ENCODE peak calls at places on chromosomes 13 and 19, in seven cellular contexts. U is heart right ventricle, Z is cardiac muscle cell, F is fibroblast of pulmonary artery, J is esophagus squamous epithelium, W is fibroblast of villous mesenchyme, T is lower lobe of right lung. Q is an unnamed sample.

GRCh38 chr13:110119943-110120905 is 186.7 kb downstream of the COL4A1 start:
- DNase-seq in U (no peak), Z (no peak), F (no peak), J (no peak), W (no peak), T (no peak), Q (no peak)

GRCh38 chr13:88948501-88948900 is 1277.3 kb downstream of the SLITRK5 start:
- DNase-seq in U (no peak), Z (no peak), F (no peak), J (no peak), W (no peak), T (no peak), Q (no peak)

GRCh38 chr19:19628499-19629134 is 597 bp upstream of the LPAR2 start:
- DNase-seq in U (no peak), Z (peak), F (peak), J (no peak), W (peak), T (peak), Q (no peak)

GRCh38 chr13:113400621-113401451 is 36.9 kb upstream of the GRTP1 start:
- DNase-seq in U (peak), Z (peak), F (no peak), J (no peak), W (no peak), T (peak), Q (no peak)

GRCh38 chr13:100976993-100977392 is 302.4 kb upstream of the TMTC4 start:
- DNase-seq in U (no peak), Z (no peak), F (no peak), J (no peak), W (no peak), T (no peak), Q (no peak)

GRCh38 chr13:42064259-42064658 is 15.8 kb downstream of the DGKH start:
- DNase-seq in U (no peak), Z (no peak), F (peak), J (no peak), W (peak), T (no peak), Q (no peak)

GRCh38 chr19:12872941-12873890 is 8.0 kb downstream of the DNASE2 start:
- DNase-seq in U (peak), Z (no peak), F (peak), J (no peak), W (peak), T (peak), Q (peak)

GRCh38 chr13:52356327-52356726 is 49.6 kb downstream of the THSD1 start:
- DNase-seq in U (no peak), Z (no peak), F (peak), J (no peak), W (no peak), T (no peak), Q (no peak)

GRCh38 chr13:19153782-19154450 is 27.7 kb downstream of the TUBA3C start:
- DNase-seq in U (no peak), Z (no peak), F (no peak), J (no peak), W (no peak), T (no peak), Q (no peak)

GRCh38 chr13:49733181-49733951 is 42.1 kb upstream of the EBPL start:
- DNase-seq in U (no peak), Z (no peak), F (peak), J (no peak), W (no peak), T (peak), Q (no peak)

GRCh38 chr13:97944396-97945029 is 9.0 kb upstream of the IPO5 start:
- DNase-seq in U (no peak), Z (no peak), F (peak), J (no peak), W (peak), T (no peak), Q (no peak)

GRCh38 chr19:46384396-46384795 is 29.0 kb downstream of the CCDC8 start:
- DNase-seq in U (peak), Z (no peak), F (no peak), J (no peak), W (no peak), T (peak), Q (no peak)

GRCh38 chr13:85528578-85529215 is 270.5 kb downstream of the SLITRK6 start:
- DNase-seq in U (no peak), Z (no peak), F (peak), J (no peak), W (no peak), T (no peak), Q (peak)

GRCh38 chr19:4016486-4016885 is 8.9 kb downstream of the PIAS4 start:
- DNase-seq in U (no peak), Z (no peak), F (no peak), J (no peak), W (no peak), T (no peak), Q (no peak)

GRCh38 chr13:28147489-28147888 is 9.1 kb downstream of the PAN3 start:
- DNase-seq in U (no peak), Z (no peak), F (peak), J (no peak), W (peak), T (no peak), Q (no peak)

GRCh38 chr19:16394111-16394510 is 69.5 kb downstream of the KLF2 start:
- DNase-seq in U (no peak), Z (no peak), F (no peak), J (no peak), W (no peak), T (no peak), Q (no peak)

GRCh38 chr19:52898101-52898500 is 666 bp upstream of the ZNF320 start:
- DNase-seq in U (peak), Z (no peak), F (no peak), J (no peak), W (no peak), T (no peak), Q (no peak)

DNA sequence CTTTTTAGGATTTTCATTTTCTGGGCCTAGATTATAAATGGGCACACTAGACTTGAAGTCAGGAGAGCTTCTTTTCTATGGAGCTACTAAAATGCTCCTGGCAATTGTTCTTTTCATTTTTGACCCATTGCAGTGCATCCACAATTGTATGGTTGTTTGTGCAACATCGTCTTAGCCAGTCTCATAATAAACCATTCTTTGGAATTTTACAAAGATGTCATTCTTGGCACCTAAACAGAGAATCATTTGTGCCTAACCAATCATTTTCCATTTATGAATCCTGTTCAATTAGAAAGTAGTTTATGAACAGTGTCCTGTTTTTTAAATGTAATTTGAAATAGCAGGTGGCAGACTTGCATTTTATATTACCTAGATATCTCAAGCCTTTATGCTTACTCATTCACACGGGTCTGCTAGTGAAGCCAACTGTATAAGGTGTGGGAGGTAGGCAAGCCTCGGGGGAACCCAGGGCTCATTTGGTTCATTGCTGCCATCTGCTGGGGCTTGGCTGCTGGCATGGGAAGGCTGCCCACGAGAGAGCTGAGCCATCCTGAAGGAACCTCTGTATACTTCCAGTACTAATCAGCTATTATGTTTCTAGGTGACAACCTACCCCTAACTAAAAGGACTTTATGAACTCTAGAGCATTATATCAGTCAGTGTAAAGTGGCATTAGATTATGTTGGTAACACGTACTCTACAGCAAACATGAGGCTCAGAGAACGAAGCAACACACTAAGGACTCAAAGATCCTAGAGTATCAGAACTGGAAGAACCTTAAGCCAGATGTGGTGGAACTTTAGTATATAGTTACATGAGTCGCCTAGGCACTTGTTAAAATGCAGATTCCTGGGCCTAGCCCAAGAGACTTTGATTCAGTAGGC is 60.0 kb downstream of the TPT1 start:
- DNase-seq in U (peak), Z (peak), F (peak), J (no peak), W (peak), T (peak), Q (no peak)
- H3K4me3 ChIP-seq in U (no peak), Z (no peak), F (no peak), J (no peak), W (no peak), T (no peak), Q (no peak)

GRCh38 chr13:26978081-26978860 is 193.3 kb downstream of the USP12 start:
- DNase-seq in U (no peak), Z (peak), F (no peak), J (no peak), W (no peak), T (no peak), Q (no peak)

GRCh38 chr13:26976336-26976735 is 195.3 kb downstream of the USP12 start:
- DNase-seq in U (no peak), Z (no peak), F (no peak), J (no peak), W (no peak), T (no peak), Q (no peak)

GRCh38 chr13:26980099-26981031 is 191.2 kb downstream of the USP12 start:
- DNase-seq in U (no peak), Z (no peak), F (no peak), J (no peak), W (no peak), T (no peak), Q (no peak)

GRCh38 chr13:26977541-26977940 is 194.1 kb downstream of the USP12 start:
- DNase-seq in U (no peak), Z (no peak), F (peak), J (no peak), W (peak), T (no peak), Q (no peak)

GRCh38 chr13:26979334-26979733 is 192.3 kb downstream of the USP12 start:
- DNase-seq in U (no peak), Z (no peak), F (no peak), J (no peak), W (no peak), T (no peak), Q (no peak)
- TF ChIP-seq CTCF in U (no peak), Z (no peak), F (no peak), J (no peak), W (no peak), T (no peak), Q (no peak)

GRCh38 chr19:1016647-1017114 is 4.2 kb downstream of the TMEM259 start:
- DNase-seq in U (no peak), Z (no peak), F (peak), J (no peak), W (peak), T (no peak), Q (no peak)

GRCh38 chr19:1015782-1016646 is 4.9 kb downstream of the TMEM259 start:
- DNase-seq in U (no peak), Z (no peak), F (no peak), J (no peak), W (no peak), T (no peak), Q (no peak)

GRCh38 chr19:1018393-1018792 is 2.5 kb downstream of the TMEM259 start:
- DNase-seq in U (no peak), Z (no peak), F (no peak), J (no peak), W (no peak), T (no peak), Q (no peak)

GRCh38 chr19:1017906-1018305 is 3.0 kb downstream of the TMEM259 start:
- DNase-seq in U (no peak), Z (no peak), F (no peak), J (no peak), W (no peak), T (no peak), Q (no peak)

DNA sequence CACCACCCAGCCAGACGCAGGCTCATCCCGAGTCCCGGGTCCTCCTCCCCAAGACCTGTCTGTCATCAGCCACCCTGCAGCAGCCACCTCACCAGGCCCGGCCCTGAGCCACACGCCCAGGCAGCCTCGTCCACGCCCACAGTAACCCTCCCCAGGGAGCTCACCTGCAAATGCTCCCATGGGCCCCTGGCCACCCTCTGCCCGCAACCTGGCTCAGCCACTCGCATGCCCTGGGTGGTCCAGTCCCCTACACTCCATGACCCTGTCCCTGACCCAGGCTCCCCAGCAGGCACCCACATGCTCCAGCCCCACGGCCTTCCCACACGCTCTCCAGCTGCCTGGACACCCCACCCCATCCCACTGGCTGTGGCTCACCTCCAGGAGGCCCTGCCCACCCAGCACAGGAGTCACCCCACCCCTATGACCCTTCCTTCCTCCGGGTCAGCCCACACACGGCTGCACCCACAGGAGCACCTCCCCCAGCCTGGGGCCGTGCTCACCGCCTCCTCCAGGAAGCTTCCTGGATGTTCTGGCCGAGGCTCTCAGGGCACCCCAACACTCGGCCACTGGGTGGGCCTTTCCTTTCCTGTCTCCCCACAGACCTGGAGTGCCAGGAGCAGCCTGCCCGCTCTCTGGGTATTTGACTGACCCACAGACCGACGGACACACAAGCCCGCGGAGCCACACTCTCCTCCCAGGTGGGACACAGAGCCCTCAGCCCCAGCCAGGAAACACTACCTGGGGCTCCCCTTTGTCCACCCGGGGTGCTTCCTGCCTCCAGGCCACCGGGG is 3.6 kb downstream of the TMEM259 start:
- DNase-seq in U (no peak), Z (no peak), F (no peak), J (no peak), W (no peak), T (no peak), Q (no peak)
- H3K4me3 ChIP-seq in U (no peak), Z (no peak), F (no peak), J (peak), W (peak), T (peak), Q (peak)

GRCh38 chr19:24048261-24048660 is 38.7 kb upstream of the ZNF254 start:
- DNase-seq in U (no peak), Z (no peak), F (no peak), J (no peak), W (no peak), T (no peak), Q (no peak)
- TF ChIP-seq CTCF in U (no peak), Z (no peak), F (no peak), J (no peak), W (no peak), T (no peak), Q (no peak)

Q was measured in HFF-Myc.